ENCODE peak calls at places on chromosome 5, in five cellular contexts. One of them, this sample, is unnamed.

GRCh38 chr5:154134499-154134898 is 56.0 kb upstream of the GALNT10 start:
- DNase-seq in CD4-positive, alpha-beta T cell: no peak
- DNase-seq in fibroblast of pulmonary artery: no peak
- DNase-seq in left ventricle myocardium inferior: no peak
- DNase-seq in astrocyte of the spinal cord: no peak
- DNase-seq in this sample: no peak

GRCh38 chr5:133945561-133945960 is 22.9 kb downstream of the C5orf15 start:
- DNase-seq in astrocyte of the spinal cord: no peak
- DNase-seq in CD4-positive, alpha-beta T cell: no peak
- DNase-seq in left ventricle myocardium inferior: no peak
- DNase-seq in fibroblast of pulmonary artery: no peak
- DNase-seq in this sample: no peak

GRCh38 chr5:151892393-151892792 is 32.3 kb downstream of the GLRA1 start:
- DNase-seq in left ventricle myocardium inferior: no peak
- DNase-seq in CD4-positive, alpha-beta T cell: no peak
- DNase-seq in fibroblast of pulmonary artery: no peak
- DNase-seq in astrocyte of the spinal cord: no peak
- DNase-seq in this sample: no peak

GRCh38 chr5:102249381-102249780 is 46.7 kb downstream of the SLCO4C1 start:
- DNase-seq in CD4-positive, alpha-beta T cell: no peak
- DNase-seq in fibroblast of pulmonary artery: no peak
- DNase-seq in astrocyte of the spinal cord: no peak
- DNase-seq in left ventricle myocardium inferior: no peak
- DNase-seq in this sample: no peak

GRCh38 chr5:127898551-127899213 is 184.9 kb upstream of the SLC12A2 start:
- DNase-seq in astrocyte of the spinal cord: no peak
- DNase-seq in CD4-positive, alpha-beta T cell: no peak
- DNase-seq in fibroblast of pulmonary artery: peak
- DNase-seq in left ventricle myocardium inferior: no peak
- DNase-seq in this sample: no peak

GRCh38 chr5:81842795-81843377 is 92.0 kb upstream of the SSBP2 start:
- DNase-seq in left ventricle myocardium inferior: no peak
- DNase-seq in astrocyte of the spinal cord: no peak
- DNase-seq in CD4-positive, alpha-beta T cell: no peak
- DNase-seq in fibroblast of pulmonary artery: no peak
- DNase-seq in this sample: no peak

GRCh38 chr5:154642499-154643245 is 112.5 kb upstream of the LARP1 start:
- DNase-seq in astrocyte of the spinal cord: peak
- DNase-seq in left ventricle myocardium inferior: no peak
- DNase-seq in fibroblast of pulmonary artery: peak
- DNase-seq in CD4-positive, alpha-beta T cell: no peak
- DNase-seq in this sample: no peak

GRCh38 chr5:178473858-178474257 is 116.3 kb downstream of the COL23A1 start:
- DNase-seq in left ventricle myocardium inferior: no peak
- DNase-seq in fibroblast of pulmonary artery: no peak
- DNase-seq in astrocyte of the spinal cord: no peak
- DNase-seq in CD4-positive, alpha-beta T cell: no peak
- DNase-seq in this sample: no peak

GRCh38 chr5:39469173-39469572 is 44.4 kb upstream of the DAB2 start:
- DNase-seq in fibroblast of pulmonary artery: no peak
- DNase-seq in astrocyte of the spinal cord: no peak
- DNase-seq in CD4-positive, alpha-beta T cell: no peak
- DNase-seq in left ventricle myocardium inferior: no peak
- DNase-seq in this sample: no peak

GRCh38 chr5:159195775-159196174 is 13.6 kb downstream of the RNF145 start:
- DNase-seq in left ventricle myocardium inferior: no peak
- DNase-seq in CD4-positive, alpha-beta T cell: no peak
- DNase-seq in fibroblast of pulmonary artery: no peak
- DNase-seq in astrocyte of the spinal cord: no peak
- DNase-seq in this sample: no peak

GRCh38 chr5:2747372-2748179 is 3.9 kb downstream of the IRX2 start:
- DNase-seq in astrocyte of the spinal cord: peak
- DNase-seq in left ventricle myocardium inferior: no peak
- DNase-seq in fibroblast of pulmonary artery: no peak
- DNase-seq in CD4-positive, alpha-beta T cell: no peak
- DNase-seq in this sample: no peak

GRCh38 chr5:104128348-104128747 is 565.8 kb upstream of the NUDT12 start:
- DNase-seq in CD4-positive, alpha-beta T cell: no peak
- DNase-seq in fibroblast of pulmonary artery: no peak
- DNase-seq in astrocyte of the spinal cord: no peak
- DNase-seq in left ventricle myocardium inferior: no peak
- DNase-seq in this sample: no peak

GRCh38 chr5:177427919-177428573 is 1.6 kb downstream of the GRK6 start:
- DNase-seq in CD4-positive, alpha-beta T cell: no peak
- DNase-seq in left ventricle myocardium inferior: no peak
- DNase-seq in astrocyte of the spinal cord: no peak
- DNase-seq in fibroblast of pulmonary artery: no peak
- DNase-seq in this sample: no peak
- TF ChIP-seq CTCF in CD4-positive, alpha-beta T cell: no peak
- TF ChIP-seq CTCF in left ventricle myocardium inferior: no peak
- TF ChIP-seq CTCF in astrocyte of the spinal cord: no peak
- TF ChIP-seq CTCF in fibroblast of pulmonary artery: no peak
- TF ChIP-seq CTCF in this sample: no peak

GRCh38 chr5:73312146-73312871 is 136.3 kb downstream of the FOXD1 start:
- DNase-seq in astrocyte of the spinal cord: peak
- DNase-seq in CD4-positive, alpha-beta T cell: no peak
- DNase-seq in fibroblast of pulmonary artery: peak
- DNase-seq in left ventricle myocardium inferior: no peak
- DNase-seq in this sample: no peak
- TF ChIP-seq CTCF in astrocyte of the spinal cord: peak
- TF ChIP-seq CTCF in CD4-positive, alpha-beta T cell: no peak
- TF ChIP-seq CTCF in fibroblast of pulmonary artery: peak
- TF ChIP-seq CTCF in left ventricle myocardium inferior: no peak
- TF ChIP-seq CTCF in this sample: no peak

GRCh38 chr5:93870649-93871048 is 129.2 kb upstream of the POU5F2 start:
- DNase-seq in fibroblast of pulmonary artery: no peak
- DNase-seq in astrocyte of the spinal cord: no peak
- DNase-seq in left ventricle myocardium inferior: no peak
- DNase-seq in CD4-positive, alpha-beta T cell: no peak
- DNase-seq in this sample: no peak

GRCh38 chr5:93874491-93874890 is 133.1 kb upstream of the POU5F2 start:
- DNase-seq in fibroblast of pulmonary artery: peak
- DNase-seq in astrocyte of the spinal cord: no peak
- DNase-seq in left ventricle myocardium inferior: no peak
- DNase-seq in CD4-positive, alpha-beta T cell: no peak
- DNase-seq in this sample: no peak

GRCh38 chr5:93874080-93874479 is 132.7 kb upstream of the POU5F2 start:
- DNase-seq in astrocyte of the spinal cord: peak
- DNase-seq in CD4-positive, alpha-beta T cell: no peak
- DNase-seq in fibroblast of pulmonary artery: peak
- DNase-seq in left ventricle myocardium inferior: no peak
- DNase-seq in this sample: no peak

GRCh38 chr5:93873211-93873736 is 131.9 kb upstream of the POU5F2 start:
- DNase-seq in CD4-positive, alpha-beta T cell: no peak
- DNase-seq in fibroblast of pulmonary artery: no peak
- DNase-seq in left ventricle myocardium inferior: no peak
- DNase-seq in astrocyte of the spinal cord: no peak
- DNase-seq in this sample: no peak

DNA sequence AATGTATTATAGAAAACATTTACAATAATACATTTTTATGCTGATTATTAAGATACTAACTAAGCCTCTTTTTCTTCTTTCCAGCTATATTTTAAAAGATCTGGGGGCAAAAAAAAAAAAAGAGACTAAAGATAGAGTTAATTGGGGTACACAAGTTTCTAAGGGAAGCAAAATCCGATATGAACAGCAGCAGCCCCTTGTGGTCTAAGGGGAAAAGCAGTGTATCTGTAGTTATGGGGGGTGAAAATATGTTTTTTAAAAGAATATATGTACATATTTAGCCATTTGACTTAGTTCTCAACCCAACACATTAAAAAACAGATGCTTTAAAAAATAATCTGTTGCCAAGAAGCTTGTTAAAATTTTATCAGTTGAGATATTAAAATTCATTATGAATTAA is 134.3 kb upstream of the POU5F2 start:
- DNase-seq in left ventricle myocardium inferior: no peak
- DNase-seq in astrocyte of the spinal cord: no peak
- DNase-seq in CD4-positive, alpha-beta T cell: no peak
- DNase-seq in fibroblast of pulmonary artery: no peak
- DNase-seq in this sample: no peak
- TF ChIP-seq CTCF in left ventricle myocardium inferior: no peak
- TF ChIP-seq CTCF in astrocyte of the spinal cord: no peak
- TF ChIP-seq CTCF in CD4-positive, alpha-beta T cell: no peak
- TF ChIP-seq CTCF in fibroblast of pulmonary artery: peak
- TF ChIP-seq CTCF in this sample: no peak

GRCh38 chr5:168302785-168303184 is 11.3 kb downstream of the WWC1 start:
- DNase-seq in fibroblast of pulmonary artery: no peak
- DNase-seq in CD4-positive, alpha-beta T cell: no peak
- DNase-seq in astrocyte of the spinal cord: no peak
- DNase-seq in left ventricle myocardium inferior: no peak
- DNase-seq in this sample: no peak
- TF ChIP-seq CTCF in fibroblast of pulmonary artery: no peak
- TF ChIP-seq CTCF in CD4-positive, alpha-beta T cell: no peak
- TF ChIP-seq CTCF in astrocyte of the spinal cord: no peak
- TF ChIP-seq CTCF in left ventricle myocardium inferior: no peak
- TF ChIP-seq CTCF in this sample: no peak

GRCh38 chr5:148488757-148489156 is 105.0 kb downstream of the FBXO38 start:
- DNase-seq in astrocyte of the spinal cord: no peak
- DNase-seq in left ventricle myocardium inferior: no peak
- DNase-seq in fibroblast of pulmonary artery: no peak
- DNase-seq in CD4-positive, alpha-beta T cell: no peak
- DNase-seq in this sample: no peak
- TF ChIP-seq CTCF in astrocyte of the spinal cord: no peak
- TF ChIP-seq CTCF in left ventricle myocardium inferior: no peak
- TF ChIP-seq CTCF in fibroblast of pulmonary artery: no peak
- TF ChIP-seq CTCF in CD4-positive, alpha-beta T cell: no peak
- TF ChIP-seq CTCF in this sample: no peak

DNA sequence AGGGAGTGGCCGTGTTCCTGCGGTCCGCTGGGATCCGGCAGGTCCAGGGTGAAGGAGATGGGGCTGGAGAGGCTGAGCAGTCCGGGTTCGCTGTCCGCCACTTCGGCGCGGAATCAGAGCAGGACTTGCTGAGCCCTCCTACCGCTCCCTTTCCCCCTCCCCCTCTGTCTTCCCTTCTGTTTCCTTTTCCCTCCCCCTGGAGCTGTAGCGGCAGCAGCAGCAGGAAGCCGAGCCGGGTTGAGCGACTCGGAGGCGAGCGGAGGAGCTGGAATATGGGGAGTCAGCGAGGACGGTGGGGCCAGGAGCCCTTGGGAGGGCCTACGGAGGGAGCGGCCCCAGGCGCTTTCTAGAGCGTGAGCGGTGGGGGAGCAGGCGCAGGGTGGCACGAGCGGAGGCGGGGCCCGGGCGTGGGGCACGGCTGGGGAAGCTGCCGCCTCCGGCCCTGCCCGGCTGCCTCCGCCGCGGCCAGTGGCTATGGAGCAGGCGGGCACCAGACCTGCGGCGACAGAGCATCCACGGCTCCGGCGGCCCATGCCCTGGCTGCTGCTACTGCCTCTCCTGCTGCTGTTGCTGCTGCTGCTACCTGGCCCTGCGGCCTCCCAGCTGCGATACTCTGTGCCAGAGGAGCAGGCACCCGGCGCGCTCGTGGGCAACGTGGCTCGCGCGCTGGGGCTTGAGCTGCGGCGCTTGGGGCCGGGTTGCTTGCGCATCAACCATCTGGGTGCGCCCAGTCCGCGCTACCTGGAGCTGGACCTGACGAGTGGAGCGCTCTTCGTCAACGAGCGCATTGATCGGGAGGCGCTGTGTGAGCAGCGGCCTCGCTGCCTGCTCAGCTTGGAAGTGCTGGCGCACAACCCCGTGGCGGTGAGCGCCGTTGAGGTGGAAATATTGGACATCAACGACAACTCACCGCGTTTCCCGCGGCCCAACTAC is at the start of gene PCDHAC2:
- DNase-seq in fibroblast of pulmonary artery: peak
- DNase-seq in left ventricle myocardium inferior: peak
- DNase-seq in CD4-positive, alpha-beta T cell: no peak
- DNase-seq in astrocyte of the spinal cord: no peak
- DNase-seq in this sample: peak
- TF ChIP-seq CTCF in fibroblast of pulmonary artery: no peak
- TF ChIP-seq CTCF in left ventricle myocardium inferior: no peak
- TF ChIP-seq CTCF in CD4-positive, alpha-beta T cell: no peak
- TF ChIP-seq CTCF in astrocyte of the spinal cord: no peak
- TF ChIP-seq CTCF in this sample: no peak